ENCODE peak calls at places on chromosomes 13 and 19, in ten cellular contexts. One of them, this sample, is unnamed.

GRCh38 chr13:24905242-24905641 is 141.3 kb downstream of the RNF17 start:
- DNase-seq in tibial nerve: no peak
- DNase-seq in T-helper 17 cell: no peak
- DNase-seq in Karpas-422: no peak
- DNase-seq in anterior cingulate cortex: no peak
- DNase-seq in nephron progenitor cell: no peak
- DNase-seq in GM23338: no peak
- DNase-seq in epithelial cell of prostate: no peak
- DNase-seq in brain pericyte: no peak
- DNase-seq in stimulated activated CD4-positive, alpha-beta T cell treated with anti-CD3 and anti-CD28 coated beads, TNF-alpha, amount 100 ng/mL, for 48 hours: no peak
- DNase-seq in this sample: no peak

GRCh38 chr19:1935484-1936208 is 5.3 kb upstream of the CSNK1G2 start:
- DNase-seq in stimulated activated CD4-positive, alpha-beta T cell treated with anti-CD3 and anti-CD28 coated beads, TNF-alpha, amount 100 ng/mL, for 48 hours: no peak
- DNase-seq in Karpas-422: peak
- DNase-seq in tibial nerve: no peak
- DNase-seq in nephron progenitor cell: no peak
- DNase-seq in anterior cingulate cortex: peak
- DNase-seq in brain pericyte: no peak
- DNase-seq in epithelial cell of prostate: no peak
- DNase-seq in GM23338: peak
- DNase-seq in T-helper 17 cell: no peak
- DNase-seq in this sample: no peak

GRCh38 chr19:11539495-11540365 is 1.1 kb downstream of the CNN1 start:
- DNase-seq in brain pericyte: no peak
- DNase-seq in anterior cingulate cortex: no peak
- DNase-seq in tibial nerve: no peak
- DNase-seq in T-helper 17 cell: no peak
- DNase-seq in stimulated activated CD4-positive, alpha-beta T cell treated with anti-CD3 and anti-CD28 coated beads, TNF-alpha, amount 100 ng/mL, for 48 hours: no peak
- DNase-seq in Karpas-422: no peak
- DNase-seq in GM23338: peak
- DNase-seq in nephron progenitor cell: peak
- DNase-seq in epithelial cell of prostate: no peak
- DNase-seq in this sample: peak

GRCh38 chr13:100836696-100837095 is 162.1 kb upstream of the TMTC4 start:
- DNase-seq in T-helper 17 cell: no peak
- DNase-seq in GM23338: no peak
- DNase-seq in tibial nerve: no peak
- DNase-seq in Karpas-422: no peak
- DNase-seq in epithelial cell of prostate: no peak
- DNase-seq in nephron progenitor cell: no peak
- DNase-seq in brain pericyte: no peak
- DNase-seq in stimulated activated CD4-positive, alpha-beta T cell treated with anti-CD3 and anti-CD28 coated beads, TNF-alpha, amount 100 ng/mL, for 48 hours: no peak
- DNase-seq in anterior cingulate cortex: peak
- DNase-seq in this sample: no peak

GRCh38 chr13:104810242-104810641 is 1725.2 kb downstream of the EFNB2 start:
- DNase-seq in brain pericyte: no peak
- DNase-seq in Karpas-422: no peak
- DNase-seq in anterior cingulate cortex: no peak
- DNase-seq in T-helper 17 cell: no peak
- DNase-seq in GM23338: no peak
- DNase-seq in tibial nerve: no peak
- DNase-seq in nephron progenitor cell: no peak
- DNase-seq in stimulated activated CD4-positive, alpha-beta T cell treated with anti-CD3 and anti-CD28 coated beads, TNF-alpha, amount 100 ng/mL, for 48 hours: no peak
- DNase-seq in epithelial cell of prostate: no peak
- DNase-seq in this sample: no peak

GRCh38 chr13:101545521-101545920 is 93.0 kb downstream of the ITGBL1 start:
- DNase-seq in stimulated activated CD4-positive, alpha-beta T cell treated with anti-CD3 and anti-CD28 coated beads, TNF-alpha, amount 100 ng/mL, for 48 hours: no peak
- DNase-seq in Karpas-422: no peak
- DNase-seq in brain pericyte: no peak
- DNase-seq in nephron progenitor cell: no peak
- DNase-seq in anterior cingulate cortex: no peak
- DNase-seq in tibial nerve: no peak
- DNase-seq in epithelial cell of prostate: no peak
- DNase-seq in GM23338: no peak
- DNase-seq in T-helper 17 cell: no peak
- DNase-seq in this sample: peak

GRCh38 chr13:27857271-27857670 is 62.5 kb upstream of the PDX1 start:
- DNase-seq in epithelial cell of prostate: no peak
- DNase-seq in nephron progenitor cell: no peak
- DNase-seq in T-helper 17 cell: no peak
- DNase-seq in tibial nerve: no peak
- DNase-seq in anterior cingulate cortex: no peak
- DNase-seq in Karpas-422: no peak
- DNase-seq in stimulated activated CD4-positive, alpha-beta T cell treated with anti-CD3 and anti-CD28 coated beads, TNF-alpha, amount 100 ng/mL, for 48 hours: no peak
- DNase-seq in brain pericyte: no peak
- DNase-seq in GM23338: peak
- DNase-seq in this sample: no peak

GRCh38 chr19:44228318-44228717 is 16.0 kb downstream of the ZNF227 start:
- DNase-seq in Karpas-422: no peak
- DNase-seq in tibial nerve: no peak
- DNase-seq in stimulated activated CD4-positive, alpha-beta T cell treated with anti-CD3 and anti-CD28 coated beads, TNF-alpha, amount 100 ng/mL, for 48 hours: no peak
- DNase-seq in brain pericyte: no peak
- DNase-seq in GM23338: no peak
- DNase-seq in T-helper 17 cell: no peak
- DNase-seq in epithelial cell of prostate: no peak
- DNase-seq in anterior cingulate cortex: no peak
- DNase-seq in nephron progenitor cell: no peak
- DNase-seq in this sample: no peak

GRCh38 chr19:43463381-43464088 is 1.9 kb downstream of the LYPD3 start:
- DNase-seq in GM23338: peak
- DNase-seq in stimulated activated CD4-positive, alpha-beta T cell treated with anti-CD3 and anti-CD28 coated beads, TNF-alpha, amount 100 ng/mL, for 48 hours: peak
- DNase-seq in brain pericyte: peak
- DNase-seq in nephron progenitor cell: peak
- DNase-seq in anterior cingulate cortex: peak
- DNase-seq in T-helper 17 cell: peak
- DNase-seq in epithelial cell of prostate: peak
- DNase-seq in Karpas-422: no peak
- DNase-seq in tibial nerve: peak
- DNase-seq in this sample: peak

GRCh38 chr13:35499131-35500051 is 22.9 kb upstream of the MAB21L1 start:
- DNase-seq in GM23338: no peak
- DNase-seq in stimulated activated CD4-positive, alpha-beta T cell treated with anti-CD3 and anti-CD28 coated beads, TNF-alpha, amount 100 ng/mL, for 48 hours: no peak
- DNase-seq in T-helper 17 cell: no peak
- DNase-seq in brain pericyte: no peak
- DNase-seq in anterior cingulate cortex: no peak
- DNase-seq in tibial nerve: no peak
- DNase-seq in epithelial cell of prostate: no peak
- DNase-seq in nephron progenitor cell: no peak
- DNase-seq in Karpas-422: no peak
- DNase-seq in this sample: no peak

GRCh38 chr13:111122056-111122455 is 6.9 kb downstream of the ARHGEF7 start:
- DNase-seq in anterior cingulate cortex: no peak
- DNase-seq in stimulated activated CD4-positive, alpha-beta T cell treated with anti-CD3 and anti-CD28 coated beads, TNF-alpha, amount 100 ng/mL, for 48 hours: no peak
- DNase-seq in epithelial cell of prostate: no peak
- DNase-seq in T-helper 17 cell: no peak
- DNase-seq in GM23338: peak
- DNase-seq in Karpas-422: no peak
- DNase-seq in nephron progenitor cell: peak
- DNase-seq in tibial nerve: no peak
- DNase-seq in brain pericyte: no peak
- DNase-seq in this sample: peak

GRCh38 chr13:41199526-41199925 is 5.2 kb upstream of the KBTBD7 start:
- DNase-seq in T-helper 17 cell: no peak
- DNase-seq in stimulated activated CD4-positive, alpha-beta T cell treated with anti-CD3 and anti-CD28 coated beads, TNF-alpha, amount 100 ng/mL, for 48 hours: no peak
- DNase-seq in nephron progenitor cell: no peak
- DNase-seq in GM23338: no peak
- DNase-seq in tibial nerve: no peak
- DNase-seq in anterior cingulate cortex: no peak
- DNase-seq in Karpas-422: peak
- DNase-seq in epithelial cell of prostate: no peak
- DNase-seq in brain pericyte: no peak
- DNase-seq in this sample: no peak

GRCh38 chr13:33489563-33489962 is 204.0 kb upstream of the STARD13 start:
- DNase-seq in Karpas-422: no peak
- DNase-seq in epithelial cell of prostate: no peak
- DNase-seq in tibial nerve: no peak
- DNase-seq in nephron progenitor cell: no peak
- DNase-seq in anterior cingulate cortex: no peak
- DNase-seq in brain pericyte: no peak
- DNase-seq in T-helper 17 cell: no peak
- DNase-seq in stimulated activated CD4-positive, alpha-beta T cell treated with anti-CD3 and anti-CD28 coated beads, TNF-alpha, amount 100 ng/mL, for 48 hours: no peak
- DNase-seq in GM23338: peak
- DNase-seq in this sample: no peak

GRCh38 chr13:96086736-96087135 is 3.2 kb upstream of the HS6ST3 start:
- DNase-seq in T-helper 17 cell: no peak
- DNase-seq in tibial nerve: no peak
- DNase-seq in brain pericyte: no peak
- DNase-seq in anterior cingulate cortex: no peak
- DNase-seq in stimulated activated CD4-positive, alpha-beta T cell treated with anti-CD3 and anti-CD28 coated beads, TNF-alpha, amount 100 ng/mL, for 48 hours: no peak
- DNase-seq in nephron progenitor cell: no peak
- DNase-seq in epithelial cell of prostate: no peak
- DNase-seq in GM23338: no peak
- DNase-seq in Karpas-422: no peak
- DNase-seq in this sample: no peak

GRCh38 chr19:2969104-2969504 is 8.3 kb upstream of the TLE6 start:
- DNase-seq in Karpas-422: no peak
- DNase-seq in GM23338: no peak
- DNase-seq in tibial nerve: peak
- DNase-seq in T-helper 17 cell: no peak
- DNase-seq in nephron progenitor cell: no peak
- DNase-seq in stimulated activated CD4-positive, alpha-beta T cell treated with anti-CD3 and anti-CD28 coated beads, TNF-alpha, amount 100 ng/mL, for 48 hours: no peak
- DNase-seq in anterior cingulate cortex: no peak
- DNase-seq in epithelial cell of prostate: no peak
- DNase-seq in brain pericyte: no peak
- DNase-seq in this sample: no peak

GRCh38 chr13:93227906-93228801 is 1.5 kb downstream of the GPC6 start:
- DNase-seq in T-helper 17 cell: no peak
- DNase-seq in anterior cingulate cortex: peak
- DNase-seq in nephron progenitor cell: peak
- DNase-seq in stimulated activated CD4-positive, alpha-beta T cell treated with anti-CD3 and anti-CD28 coated beads, TNF-alpha, amount 100 ng/mL, for 48 hours: no peak
- DNase-seq in epithelial cell of prostate: no peak
- DNase-seq in GM23338: peak
- DNase-seq in brain pericyte: peak
- DNase-seq in tibial nerve: peak
- DNase-seq in Karpas-422: no peak
- DNase-seq in this sample: peak